ENCODE peak calls at places on chromosomes 7 and 10, in ten cellular contexts. B is CD8-positive, alpha-beta T cell; W is psoas muscle; M is neural crest cell; G is A549; R is epithelial cell of proximal tubule; X is suprapubic skin; H is AG09309; D is lung; F is mucosa of descending colon. P is an unnamed sample.

GRCh38 chr10:31129261-31129660 is 97.6 kb upstream of the ZNF438 start:
- DNase-seq in B (no peak), W (peak; percentile 40), M (no peak), G (no peak), R (no peak), X (no peak), H (peak; percentile 60), D (no peak), F (no peak), P (no peak)

GRCh38 chr7:153430931-153431330 is 621.3 kb upstream of the DPP6 start:
- DNase-seq in B (no peak), W (no peak), M (no peak), G (no peak), R (no peak), X (no peak), H (no peak), D (no peak), F (no peak), P (no peak)

GRCh38 chr7:122291189-122291588 is 13.4 kb downstream of the FEZF1 start:
- DNase-seq in B (no peak), W (no peak), M (no peak), G (no peak), R (no peak), X (no peak), H (no peak), D (no peak), F (no peak), P (no peak)

GRCh38 chr10:60192986-60193385 is 196.7 kb downstream of the ANK3 start:
- DNase-seq in B (no peak), W (no peak), M (no peak), G (no peak), R (no peak), X (no peak), H (no peak), D (no peak), F (no peak), P (no peak)

GRCh38 chr10:44326474-44327030 is 58.3 kb downstream of the CXCL12 start:
- DNase-seq in B (no peak), W (no peak), M (no peak), G (no peak), R (no peak), X (no peak), H (no peak), D (no peak), F (no peak), P (no peak)

GRCh38 chr10:121664671-121665070 is 66.4 kb upstream of the FGFR2 start:
- DNase-seq in B (no peak), W (no peak), M (no peak), G (no peak), R (no peak), X (no peak), H (no peak), D (no peak), F (no peak), P (no peak)

GRCh38 chr7:152202056-152202455 is 176.6 kb downstream of the GALNT11 start:
- DNase-seq in B (no peak), W (no peak), M (no peak), G (no peak), R (no peak), X (no peak), H (peak; percentile 29), D (no peak), F (no peak), P (no peak)

GRCh38 chr10:88810196-88810961 is 7.8 kb downstream of the LIPM start:
- DNase-seq in B (peak; percentile 20), W (no peak), M (no peak), G (peak; percentile 31), R (no peak), X (no peak), H (peak; percentile 49), D (peak; percentile 38), F (no peak), P (no peak)

GRCh38 chr10:63664341-63664885 is 143.2 kb downstream of the REEP3 start:
- DNase-seq in B (no peak), W (no peak), M (no peak), G (no peak), R (no peak), X (no peak), H (no peak), D (no peak), F (no peak), P (no peak)

GRCh38 chr10:42992957-42993390 is 83.9 kb upstream of the RET start:
- DNase-seq in B (no peak), W (no peak), M (no peak), G (no peak), R (no peak), X (peak; percentile 69), H (no peak), D (no peak), F (no peak), P (no peak)

GRCh38 chr7:149683191-149683590 is 90.2 kb downstream of the ZNF467 start:
- DNase-seq in B (no peak), W (no peak), M (no peak), G (no peak), R (no peak), X (no peak), H (no peak), D (no peak), F (no peak), P (no peak)
- TF ChIP-seq CTCF in B (no peak), W (no peak), M (no peak), G (no peak), R (no peak), X (no peak), H (no peak), D (no peak), F (no peak), P (no peak)

DNA sequence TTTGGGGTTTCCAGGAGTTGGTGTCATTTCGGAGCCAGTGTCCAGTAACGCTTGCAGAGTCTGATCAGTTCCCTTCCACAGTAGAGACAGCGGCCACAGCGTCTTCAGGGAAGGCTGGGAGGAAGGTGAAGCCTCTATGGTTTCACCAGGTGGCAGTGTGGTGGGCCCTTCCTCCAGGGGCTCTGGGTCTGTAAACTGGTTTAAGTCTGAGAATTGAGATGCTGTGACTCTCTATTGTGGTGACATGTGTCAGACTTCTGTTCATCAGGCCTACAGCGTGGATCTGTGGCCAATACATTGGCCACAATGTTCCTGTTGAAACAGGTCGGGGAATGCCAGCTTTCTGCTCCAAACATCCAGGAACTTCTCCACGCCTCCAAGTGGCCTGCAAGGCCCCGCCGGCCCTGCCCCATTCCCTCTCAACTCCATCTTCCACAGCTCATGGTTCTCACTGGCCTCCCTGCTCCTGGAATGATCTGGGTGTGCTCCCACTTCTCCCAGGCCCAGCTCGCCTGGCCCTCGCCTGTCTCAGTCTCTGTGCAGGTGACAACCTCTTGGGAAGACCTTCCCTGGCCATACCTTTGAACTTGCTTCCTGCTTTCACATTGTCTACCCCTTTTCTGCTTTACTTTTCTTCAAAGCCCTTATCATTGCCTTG is 124.5 kb upstream of the FAM20C start:
- DNase-seq in B (no peak), W (no peak), M (no peak), G (no peak), R (no peak), X (no peak), H (no peak), D (no peak), F (no peak), P (no peak)
- TF ChIP-seq CTCF in B (no peak), W (no peak), M (no peak), G (no peak), R (peak; percentile 35), X (no peak), H (no peak), D (no peak), F (no peak), P (no peak)

GRCh38 chr10:78212134-78212785 is 178.6 kb downstream of the RPS24 start:
- DNase-seq in B (no peak), W (peak; percentile 47), M (no peak), G (no peak), R (no peak), X (no peak), H (no peak), D (no peak), F (no peak), P (peak; percentile 52)
- TF ChIP-seq CTCF in B (no peak), W (no peak), M (no peak), G (no peak), R (no peak), X (no peak), H (no peak), D (no peak), F (no peak), P (no peak)

DNA sequence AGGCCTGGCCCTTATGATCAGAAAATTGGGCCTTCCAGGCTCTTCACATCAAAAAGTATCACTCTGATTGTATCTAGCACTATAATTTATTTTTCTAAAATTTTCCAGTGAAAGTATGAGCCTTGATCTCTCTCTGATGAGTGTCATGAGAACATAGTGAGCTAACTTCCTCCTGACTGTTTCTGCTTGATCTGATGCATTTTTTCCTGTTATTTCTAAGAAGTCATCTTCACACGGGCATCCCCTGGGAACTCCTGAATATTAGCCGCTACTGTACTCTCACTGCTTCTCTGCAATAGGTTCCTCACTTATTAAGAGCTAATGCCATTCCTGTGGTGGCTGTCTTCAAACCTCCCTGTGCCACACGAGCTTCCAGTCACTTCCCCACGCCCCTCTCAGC is 63.1 kb upstream of the ZPBP start:
- DNase-seq in B (no peak), W (no peak), M (no peak), G (no peak), R (no peak), X (no peak), H (no peak), D (no peak), F (no peak), P (no peak)
- TF ChIP-seq CTCF in B (no peak), W (no peak), M (no peak), G (no peak), R (no peak), X (no peak), H (no peak), D (no peak), F (no peak), P (no peak)

P was measured in left ventricle myocardium inferior.